ENCODE peak calls at places on chromosomes 5 and 9, in four cellular contexts. One of them, this sample, is unnamed.

GRCh38 chr5:140806834-140807775 is at the start of gene PCDHA4:
- DNase-seq in GM12878: no peak
- DNase-seq in K562: peak; percentile 13
- DNase-seq in H1: no peak
- DNase-seq in this sample: no peak

GRCh38 chr5:104370523-104370922 is 807.9 kb upstream of the NUDT12 start:
- DNase-seq in H1: no peak
- DNase-seq in GM12878: no peak
- DNase-seq in K562: no peak
- DNase-seq in this sample: no peak

GRCh38 chr5:177023247-177023703 is 779 bp downstream of the ZNF346 start:
- DNase-seq in K562: peak; percentile 20
- DNase-seq in H1: no peak
- DNase-seq in GM12878: no peak
- DNase-seq in this sample: peak; percentile 16

GRCh38 chr9:111158375-111158774 is 120.1 kb upstream of the LPAR1 start:
- DNase-seq in H1: no peak
- DNase-seq in GM12878: no peak
- DNase-seq in K562: no peak
- DNase-seq in this sample: peak; percentile 14

GRCh38 chr5:40734986-40735385 is 20.8 kb downstream of the TTC33 start:
- DNase-seq in K562: no peak
- DNase-seq in H1: no peak
- DNase-seq in GM12878: no peak
- DNase-seq in this sample: peak; percentile 74

GRCh38 chr9:125568616-125569015 is 138.4 kb downstream of the MAPKAP1 start:
- DNase-seq in K562: no peak
- DNase-seq in H1: no peak
- DNase-seq in GM12878: no peak
- DNase-seq in this sample: peak; percentile 39

GRCh38 chr9:106906129-106906528 is 43.2 kb downstream of the ZNF462 start:
- DNase-seq in H1: no peak
- DNase-seq in GM12878: no peak
- DNase-seq in K562: no peak
- DNase-seq in this sample: no peak

GRCh38 chr5:68114641-68115040 is 100.9 kb upstream of the PIK3R1 start:
- DNase-seq in K562: no peak
- DNase-seq in GM12878: no peak
- DNase-seq in H1: no peak
- DNase-seq in this sample: peak; percentile 84

GRCh38 chr9:101848485-101848919 is 110.1 kb upstream of the GRIN3A start:
- DNase-seq in H1: no peak
- DNase-seq in K562: no peak
- DNase-seq in GM12878: no peak
- DNase-seq in this sample: no peak

GRCh38 chr9:128022886-128023285 is 42.1 kb upstream of the EEIG1 start:
- DNase-seq in GM12878: no peak
- DNase-seq in H1: no peak
- DNase-seq in K562: no peak
- DNase-seq in this sample: no peak

GRCh38 chr5:65883461-65883860 is 42.9 kb upstream of the ERBIN start:
- DNase-seq in H1: no peak
- DNase-seq in K562: no peak
- DNase-seq in GM12878: no peak
- DNase-seq in this sample: no peak

GRCh38 chr9:14520341-14520740 is 172.9 kb downstream of the ZDHHC21 start:
- DNase-seq in H1: no peak
- DNase-seq in K562: no peak
- DNase-seq in GM12878: no peak
- DNase-seq in this sample: no peak

GRCh38 chr5:154288145-154288544 is 97.6 kb downstream of the GALNT10 start:
- DNase-seq in GM12878: no peak
- DNase-seq in K562: no peak
- DNase-seq in H1: no peak
- DNase-seq in this sample: peak; percentile 72

GRCh38 chr9:70484232-70485130 is 70.0 kb upstream of the KLF9 start:
- DNase-seq in K562: peak; percentile 72
- DNase-seq in H1: peak; percentile 5
- DNase-seq in GM12878: no peak
- DNase-seq in this sample: peak; percentile 86

GRCh38 chr5:77380636-77381035 is 111.5 kb downstream of the WDR41 start:
- DNase-seq in H1: no peak
- DNase-seq in K562: no peak
- DNase-seq in GM12878: no peak
- DNase-seq in this sample: no peak

GRCh38 chr9:21015122-21015815 is 16.2 kb downstream of the HACD4 start:
- DNase-seq in H1: no peak
- DNase-seq in GM12878: no peak
- DNase-seq in K562: no peak
- DNase-seq in this sample: peak; percentile 34

GRCh38 chr9:99752710-99753109 is 69.0 kb upstream of the NR4A3 start:
- DNase-seq in K562: no peak
- DNase-seq in GM12878: no peak
- DNase-seq in H1: no peak
- DNase-seq in this sample: peak; percentile 54

GRCh38 chr5:136133416-136134383 is 1.1 kb downstream of the SMAD5 start:
- DNase-seq in GM12878: no peak
- DNase-seq in H1: no peak
- DNase-seq in K562: peak; percentile 36
- DNase-seq in this sample: peak; percentile 59

GRCh38 chr9:9389904-9390303 is 1222.9 kb downstream of the PTPRD start:
- DNase-seq in GM12878: no peak
- DNase-seq in K562: no peak
- DNase-seq in H1: no peak
- DNase-seq in this sample: no peak

GRCh38 chr9:4137755-4138154 is 162.1 kb downstream of the GLIS3 start:
- DNase-seq in GM12878: no peak
- DNase-seq in H1: no peak
- DNase-seq in K562: no peak
- DNase-seq in this sample: peak; percentile 87

GRCh38 chr9:89888677-89889076 is 283.9 kb downstream of the GADD45G start:
- DNase-seq in K562: no peak
- DNase-seq in GM12878: no peak
- DNase-seq in H1: no peak
- DNase-seq in this sample: no peak

GRCh38 chr9:101446732-101447131 is 11.2 kb upstream of the ALDOB start:
- DNase-seq in K562: no peak
- DNase-seq in H1: no peak
- DNase-seq in GM12878: no peak
- DNase-seq in this sample: no peak

GRCh38 chr5:127934791-127935256 is 148.7 kb upstream of the SLC12A2 start:
- DNase-seq in H1: peak; percentile 41
- DNase-seq in K562: no peak
- DNase-seq in GM12878: no peak
- DNase-seq in this sample: peak; percentile 63

GRCh38 chr9:38368731-38369130 is 23.8 kb upstream of the ALDH1B1 start:
- DNase-seq in K562: no peak
- DNase-seq in GM12878: no peak
- DNase-seq in H1: no peak
- DNase-seq in this sample: no peak

GRCh38 chr5:125440905-125441304 is 694.5 kb upstream of the ZNF608 start:
- DNase-seq in GM12878: no peak
- DNase-seq in H1: no peak
- DNase-seq in K562: no peak
- DNase-seq in this sample: no peak

GRCh38 chr5:16431482-16431881 is 34.1 kb downstream of the ZNF622 start:
- DNase-seq in K562: no peak
- DNase-seq in GM12878: no peak
- DNase-seq in H1: no peak
- DNase-seq in this sample: no peak

GRCh38 chr5:133365738-133366137 is 246.6 kb downstream of the FSTL4 start:
- DNase-seq in GM12878: no peak
- DNase-seq in K562: no peak
- DNase-seq in H1: no peak
- DNase-seq in this sample: no peak

GRCh38 chr5:14705556-14705955 is 41.0 kb downstream of the OTULIN start:
- DNase-seq in H1: no peak
- DNase-seq in K562: no peak
- DNase-seq in GM12878: no peak
- DNase-seq in this sample: no peak

GRCh38 chr5:112024769-112025168 is 267.8 kb upstream of the NREP start:
- DNase-seq in H1: no peak
- DNase-seq in K562: no peak
- DNase-seq in GM12878: no peak
- DNase-seq in this sample: peak; percentile 64

GRCh38 chr5:14445581-14446290 is 135.9 kb upstream of the OTULINL start:
- DNase-seq in K562: no peak
- DNase-seq in GM12878: no peak
- DNase-seq in H1: peak; percentile 54
- DNase-seq in this sample: no peak

GRCh38 chr9:136597965-136598364 is 52.1 kb upstream of the NOTCH1 start:
- DNase-seq in K562: no peak
- DNase-seq in GM12878: no peak
- DNase-seq in H1: no peak
- DNase-seq in this sample: no peak
- TF ChIP-seq CHD1 in K562: no peak
- TF ChIP-seq CHD1 in GM12878: no peak
- TF ChIP-seq CHD1 in H1: no peak
- TF ChIP-seq CHD1 in this sample: no peak

GRCh38 chr5:10579537-10580521 is 16.0 kb downstream of the ANKRD33B start:
- DNase-seq in K562: no peak
- DNase-seq in GM12878: no peak
- DNase-seq in H1: no peak
- DNase-seq in this sample: no peak
- TF ChIP-seq CHD1 in K562: no peak
- TF ChIP-seq CHD1 in GM12878: no peak
- TF ChIP-seq CHD1 in H1: no peak
- TF ChIP-seq CHD1 in this sample: no peak

GRCh38 chr9:124326378-124326777 is 68.6 kb downstream of the NEK6 start:
- DNase-seq in K562: no peak
- DNase-seq in H1: no peak
- DNase-seq in GM12878: no peak
- DNase-seq in this sample: no peak
- TF ChIP-seq CHD1 in K562: no peak
- TF ChIP-seq CHD1 in H1: no peak
- TF ChIP-seq CHD1 in GM12878: no peak
- TF ChIP-seq CHD1 in this sample: no peak

GRCh38 chr9:22241611-22242010 is 205.0 kb upstream of the DMRTA1 start:
- DNase-seq in K562: no peak
- DNase-seq in GM12878: no peak
- DNase-seq in H1: no peak
- DNase-seq in this sample: no peak

GRCh38 chr9:22238809-22239684 is 207.6 kb upstream of the DMRTA1 start:
- DNase-seq in K562: no peak
- DNase-seq in H1: no peak
- DNase-seq in GM12878: no peak
- DNase-seq in this sample: peak; percentile 63

GRCh38 chr9:22240619-22241018 is 206.0 kb upstream of the DMRTA1 start:
- DNase-seq in GM12878: peak; percentile 25
- DNase-seq in H1: no peak
- DNase-seq in K562: no peak
- DNase-seq in this sample: peak; percentile 73

GRCh38 chr9:22241024-22241423 is 205.6 kb upstream of the DMRTA1 start:
- DNase-seq in H1: no peak
- DNase-seq in K562: no peak
- DNase-seq in GM12878: no peak
- DNase-seq in this sample: no peak

GRCh38 chr9:22237497-22238363 is 208.9 kb upstream of the DMRTA1 start:
- DNase-seq in GM12878: no peak
- DNase-seq in H1: no peak
- DNase-seq in K562: no peak
- DNase-seq in this sample: peak; percentile 91
- TF ChIP-seq CHD1 in GM12878: no peak
- TF ChIP-seq CHD1 in H1: no peak
- TF ChIP-seq CHD1 in K562: no peak
- TF ChIP-seq CHD1 in this sample: no peak